ENCODE peak calls at places on chromosome 4, in nine cellular contexts. One of them, this sample, is unnamed.

GRCh38 chr4:126414741-126415140 is 1100.0 kb downstream of the FAT4 start:
- DNase-seq in pancreas: no peak
- DNase-seq in heart left ventricle: no peak
- DNase-seq in SK-N-SH: no peak
- DNase-seq in Panc1: no peak
- DNase-seq in colonic mucosa: no peak
- DNase-seq in psoas muscle: no peak
- DNase-seq in BE2C: no peak
- DNase-seq in GM23338: no peak
- DNase-seq in this sample: no peak

GRCh38 chr4:5198586-5198985 is 147.3 kb downstream of the STK32B start:
- DNase-seq in Panc1: no peak
- DNase-seq in BE2C: no peak
- DNase-seq in heart left ventricle: no peak
- DNase-seq in pancreas: no peak
- DNase-seq in colonic mucosa: no peak
- DNase-seq in SK-N-SH: no peak
- DNase-seq in GM23338: no peak
- DNase-seq in psoas muscle: no peak
- DNase-seq in this sample: no peak

GRCh38 chr4:90025248-90025647 is 101.9 kb upstream of the CCSER1 start:
- DNase-seq in BE2C: no peak
- DNase-seq in SK-N-SH: no peak
- DNase-seq in heart left ventricle: no peak
- DNase-seq in pancreas: no peak
- DNase-seq in psoas muscle: no peak
- DNase-seq in GM23338: peak; percentile 39
- DNase-seq in Panc1: no peak
- DNase-seq in colonic mucosa: no peak
- DNase-seq in this sample: no peak

GRCh38 chr4:18847276-18847890 is 825.8 kb upstream of the LCORL start:
- DNase-seq in heart left ventricle: no peak
- DNase-seq in pancreas: no peak
- DNase-seq in SK-N-SH: no peak
- DNase-seq in BE2C: no peak
- DNase-seq in psoas muscle: no peak
- DNase-seq in GM23338: no peak
- DNase-seq in colonic mucosa: no peak
- DNase-seq in Panc1: no peak
- DNase-seq in this sample: no peak

GRCh38 chr4:107058828-107059227 is 22.7 kb upstream of the DKK2 start:
- DNase-seq in heart left ventricle: no peak
- DNase-seq in pancreas: no peak
- DNase-seq in GM23338: no peak
- DNase-seq in BE2C: no peak
- DNase-seq in colonic mucosa: no peak
- DNase-seq in SK-N-SH: no peak
- DNase-seq in Panc1: no peak
- DNase-seq in psoas muscle: no peak
- DNase-seq in this sample: no peak

GRCh38 chr4:58042176-58042575 is 932.0 kb upstream of the IGFBP7 start:
- DNase-seq in SK-N-SH: no peak
- DNase-seq in Panc1: no peak
- DNase-seq in colonic mucosa: no peak
- DNase-seq in BE2C: no peak
- DNase-seq in GM23338: no peak
- DNase-seq in pancreas: no peak
- DNase-seq in heart left ventricle: no peak
- DNase-seq in psoas muscle: no peak
- DNase-seq in this sample: no peak

GRCh38 chr4:48905363-48906015 is 1.1 kb downstream of the OCIAD2 start:
- DNase-seq in SK-N-SH: peak; percentile 43
- DNase-seq in GM23338: peak; percentile 22
- DNase-seq in pancreas: no peak
- DNase-seq in colonic mucosa: peak; percentile 33
- DNase-seq in heart left ventricle: no peak
- DNase-seq in Panc1: no peak
- DNase-seq in BE2C: no peak
- DNase-seq in psoas muscle: no peak
- DNase-seq in this sample: no peak

GRCh38 chr4:40316333-40316781 is 18.8 kb upstream of the CHRNA9 start:
- DNase-seq in BE2C: no peak
- DNase-seq in SK-N-SH: no peak
- DNase-seq in GM23338: no peak
- DNase-seq in Panc1: no peak
- DNase-seq in pancreas: no peak
- DNase-seq in colonic mucosa: no peak
- DNase-seq in heart left ventricle: no peak
- DNase-seq in psoas muscle: no peak
- DNase-seq in this sample: no peak

GRCh38 chr4:165308174-165308573 is 19.3 kb upstream of the MSMO1 start:
- DNase-seq in Panc1: no peak
- DNase-seq in psoas muscle: no peak
- DNase-seq in SK-N-SH: no peak
- DNase-seq in colonic mucosa: no peak
- DNase-seq in pancreas: no peak
- DNase-seq in GM23338: no peak
- DNase-seq in BE2C: no peak
- DNase-seq in heart left ventricle: no peak
- DNase-seq in this sample: no peak

GRCh38 chr4:16199132-16199531 is 27.1 kb downstream of the TAPT1 start:
- DNase-seq in SK-N-SH: peak; percentile 34
- DNase-seq in GM23338: peak; percentile 49
- DNase-seq in psoas muscle: no peak
- DNase-seq in colonic mucosa: no peak
- DNase-seq in Panc1: no peak
- DNase-seq in heart left ventricle: no peak
- DNase-seq in BE2C: no peak
- DNase-seq in pancreas: no peak
- DNase-seq in this sample: no peak
- H3K27me3 ChIP-seq in SK-N-SH: no peaks in the 10 kb centered on the region
- H3K27me3 ChIP-seq in GM23338: no peaks in the 10 kb centered on the region
- H3K27me3 ChIP-seq in psoas muscle: no peaks in the 10 kb centered on the region
- H3K27me3 ChIP-seq in colonic mucosa: no peaks in the 10 kb centered on the region
- H3K27me3 ChIP-seq in Panc1: no peaks in the 10 kb centered on the region
- H3K27me3 ChIP-seq in heart left ventricle: no peaks in the 10 kb centered on the region
- H3K27me3 ChIP-seq in BE2C: no peaks in the 10 kb centered on the region
- H3K27me3 ChIP-seq in pancreas: no peaks in the 10 kb centered on the region
- H3K27me3 ChIP-seq in this sample: no peaks in the 10 kb centered on the region

DNA sequence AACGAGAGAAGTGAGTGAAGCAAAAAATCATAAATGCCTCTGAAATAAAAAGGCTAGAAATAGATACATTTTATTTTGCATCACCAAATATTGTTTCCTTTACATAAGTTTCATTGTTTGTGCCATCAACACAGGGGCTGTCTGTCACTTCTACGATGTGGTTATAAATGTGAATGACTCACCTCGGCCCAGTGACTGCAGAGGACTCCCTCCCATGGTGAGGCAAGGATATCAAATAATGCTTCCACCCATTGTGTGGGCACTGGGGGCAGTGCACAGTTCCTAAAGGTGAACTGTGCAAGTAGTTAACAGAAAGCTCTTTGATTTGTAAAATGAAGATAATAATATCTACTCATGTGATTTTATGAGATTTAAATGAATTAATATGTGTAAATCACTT is 230.3 kb upstream of the NEIL3 start:
- DNase-seq in GM23338: no peak
- DNase-seq in SK-N-SH: no peak
- DNase-seq in psoas muscle: no peak
- DNase-seq in Panc1: no peak
- DNase-seq in heart left ventricle: no peak
- DNase-seq in colonic mucosa: no peak
- DNase-seq in BE2C: no peak
- DNase-seq in pancreas: no peak
- DNase-seq in this sample: no peak
- TF ChIP-seq CTCF in GM23338: no peak
- TF ChIP-seq CTCF in SK-N-SH: no peak
- TF ChIP-seq CTCF in psoas muscle: no peak
- TF ChIP-seq CTCF in Panc1: no peak
- TF ChIP-seq CTCF in heart left ventricle: no peak
- TF ChIP-seq CTCF in colonic mucosa: no peak
- TF ChIP-seq CTCF in BE2C: no peak
- TF ChIP-seq CTCF in pancreas: no peak
- TF ChIP-seq CTCF in this sample: no peak

DNA sequence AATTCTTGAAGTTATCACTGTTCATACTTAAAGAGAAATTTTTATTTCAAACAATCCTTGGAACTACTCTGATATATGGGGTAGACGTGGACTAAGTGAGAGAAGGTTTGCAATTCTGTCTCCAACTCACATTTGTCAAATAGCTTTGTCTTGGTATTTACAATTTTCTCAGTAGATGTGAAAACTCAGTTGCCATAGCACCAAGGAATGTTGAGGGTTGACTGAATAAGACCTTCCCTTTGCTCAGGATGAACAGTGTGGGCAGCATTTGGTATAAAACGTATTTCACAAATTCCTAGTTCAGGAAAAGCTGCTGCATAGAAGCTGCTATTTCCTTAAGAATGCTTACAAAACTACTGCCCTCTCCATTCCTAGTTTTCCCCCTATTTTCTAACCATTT is 399.5 kb downstream of the NKX6-1 start:
- DNase-seq in GM23338: peak; percentile 72
- DNase-seq in SK-N-SH: no peak
- DNase-seq in psoas muscle: no peak
- DNase-seq in pancreas: no peak
- DNase-seq in heart left ventricle: no peak
- DNase-seq in Panc1: no peak
- DNase-seq in BE2C: no peak
- DNase-seq in colonic mucosa: no peak
- DNase-seq in this sample: no peak
- H3K4me1 ChIP-seq in GM23338: peaks cover 17% of the 10 kb centered on the region
- H3K4me1 ChIP-seq in SK-N-SH: no peaks in the 10 kb centered on the region
- H3K4me1 ChIP-seq in psoas muscle: no peaks in the 10 kb centered on the region
- H3K4me1 ChIP-seq in pancreas: no peaks in the 10 kb centered on the region
- H3K4me1 ChIP-seq in heart left ventricle: no peaks in the 10 kb centered on the region
- H3K4me1 ChIP-seq in Panc1: no peaks in the 10 kb centered on the region
- H3K4me1 ChIP-seq in BE2C: no peaks in the 10 kb centered on the region
- H3K4me1 ChIP-seq in colonic mucosa: no peaks in the 10 kb centered on the region
- H3K4me1 ChIP-seq in this sample: no peaks in the 10 kb centered on the region

GRCh38 chr4:1406946-1407656 is 859 bp upstream of the NKX1-1 start:
- DNase-seq in GM23338: peak; percentile 34
- DNase-seq in psoas muscle: no peak
- DNase-seq in BE2C: no peak
- DNase-seq in heart left ventricle: no peak
- DNase-seq in pancreas: no peak
- DNase-seq in colonic mucosa: peak; percentile 14
- DNase-seq in Panc1: no peak
- DNase-seq in SK-N-SH: peak; percentile 42
- DNase-seq in this sample: no peak

GRCh38 chr4:1404573-1405248 is 1.5 kb downstream of the NKX1-1 start:
- DNase-seq in colonic mucosa: peak; percentile 12
- DNase-seq in SK-N-SH: peak; percentile 56
- DNase-seq in heart left ventricle: no peak
- DNase-seq in GM23338: peak; percentile 58
- DNase-seq in psoas muscle: no peak
- DNase-seq in BE2C: no peak
- DNase-seq in pancreas: no peak
- DNase-seq in Panc1: no peak
- DNase-seq in this sample: no peak

GRCh38 chr4:1405249-1405635 is 1.0 kb downstream of the NKX1-1 start:
- DNase-seq in Panc1: no peak
- DNase-seq in psoas muscle: no peak
- DNase-seq in BE2C: no peak
- DNase-seq in heart left ventricle: no peak
- DNase-seq in GM23338: no peak
- DNase-seq in SK-N-SH: no peak
- DNase-seq in colonic mucosa: no peak
- DNase-seq in pancreas: no peak
- DNase-seq in this sample: no peak

GRCh38 chr4:1406416-1406945 is at the start of gene NKX1-1:
- DNase-seq in GM23338: peak; percentile 58
- DNase-seq in pancreas: no peak
- DNase-seq in BE2C: no peak
- DNase-seq in colonic mucosa: no peak
- DNase-seq in SK-N-SH: no peak
- DNase-seq in Panc1: no peak
- DNase-seq in heart left ventricle: no peak
- DNase-seq in psoas muscle: no peak
- DNase-seq in this sample: no peak

DNA sequence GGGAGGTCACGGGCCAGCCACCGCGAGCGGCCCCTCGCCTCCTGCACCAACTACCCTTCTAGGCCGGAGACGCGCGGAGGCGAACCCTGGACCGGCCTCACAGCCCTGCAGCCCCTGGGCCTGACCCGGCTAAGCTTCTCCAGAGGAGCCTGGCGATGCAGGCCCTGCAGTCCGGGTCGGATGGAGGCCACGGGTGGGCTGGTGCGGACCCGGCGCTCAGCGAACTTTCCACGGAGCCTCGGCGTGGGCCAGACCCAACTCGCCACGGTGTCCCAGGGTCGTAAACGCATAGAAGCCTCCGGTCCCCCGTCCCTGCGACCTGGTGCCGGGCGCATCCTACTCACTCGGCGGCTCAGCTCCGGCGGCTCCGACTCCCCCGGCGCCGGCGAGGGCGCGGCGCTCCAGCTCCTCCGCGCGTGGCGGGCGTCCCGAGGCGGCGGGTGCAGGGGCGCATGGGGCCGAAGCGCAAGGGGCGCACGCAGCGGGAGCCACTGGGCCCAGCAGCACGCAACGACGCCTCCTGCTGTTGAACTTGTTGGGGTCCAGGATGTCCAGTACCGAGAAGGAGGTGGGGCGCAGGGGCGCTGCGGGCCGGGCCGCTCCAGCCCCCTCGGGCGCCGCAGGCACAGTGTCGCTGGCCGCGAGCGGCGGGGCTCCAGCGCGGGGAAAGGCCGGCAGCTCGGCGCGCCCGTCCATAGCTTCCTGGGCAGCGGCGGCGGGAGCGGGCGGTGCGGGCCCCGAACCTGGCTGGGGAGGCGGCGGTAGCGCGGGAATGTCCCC is 416 bp downstream of the NKX1-1 start:
- DNase-seq in BE2C: no peak
- DNase-seq in GM23338: peak; percentile 65
- DNase-seq in Panc1: no peak
- DNase-seq in psoas muscle: no peak
- DNase-seq in SK-N-SH: peak; percentile 58
- DNase-seq in colonic mucosa: peak; percentile 14
- DNase-seq in heart left ventricle: no peak
- DNase-seq in pancreas: no peak
- DNase-seq in this sample: no peak
- H3K27me3 ChIP-seq in BE2C: peaks cover 96% of the 10 kb centered on the region
- H3K27me3 ChIP-seq in GM23338: peaks cover 98% of the 10 kb centered on the region
- H3K27me3 ChIP-seq in Panc1: no peaks in the 10 kb centered on the region
- H3K27me3 ChIP-seq in psoas muscle: peaks cover 97% of the 10 kb centered on the region
- H3K27me3 ChIP-seq in SK-N-SH: peaks cover 71% of the 10 kb centered on the region
- H3K27me3 ChIP-seq in colonic mucosa: peaks cover 91% of the 10 kb centered on the region
- H3K27me3 ChIP-seq in heart left ventricle: peaks cover 78% of the 10 kb centered on the region
- H3K27me3 ChIP-seq in pancreas: peaks cover 10% of the 10 kb centered on the region
- H3K27me3 ChIP-seq in this sample: peaks cover 39% of the 10 kb centered on the region

DNA sequence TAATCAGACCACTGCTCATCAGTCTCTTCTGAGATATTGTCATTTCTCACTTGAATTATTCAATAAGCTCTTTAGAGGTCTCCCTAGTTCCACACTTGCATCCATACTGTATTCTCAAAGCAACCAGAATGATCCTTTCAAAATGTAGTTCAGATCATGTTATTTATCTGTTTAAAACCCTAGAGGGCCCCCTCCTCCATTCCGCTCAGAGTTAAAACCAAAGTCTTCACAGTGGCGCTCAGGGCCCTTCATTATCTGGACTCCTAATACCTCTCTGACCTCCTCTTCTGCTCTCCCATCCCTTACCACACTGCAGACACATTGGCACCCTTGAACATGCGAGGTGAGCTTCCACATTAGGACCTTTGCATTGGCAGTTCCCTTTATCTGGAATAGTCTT is 32.7 kb upstream of the HPGDS start:
- DNase-seq in colonic mucosa: no peak
- DNase-seq in GM23338: peak; percentile 58
- DNase-seq in BE2C: no peak
- DNase-seq in pancreas: no peak
- DNase-seq in psoas muscle: no peak
- DNase-seq in SK-N-SH: no peak
- DNase-seq in Panc1: no peak
- DNase-seq in heart left ventricle: no peak
- DNase-seq in this sample: no peak
- TF ChIP-seq CTCF in colonic mucosa: no peak
- TF ChIP-seq CTCF in GM23338: peak; percentile 43
- TF ChIP-seq CTCF in BE2C: no peak
- TF ChIP-seq CTCF in pancreas: no peak
- TF ChIP-seq CTCF in psoas muscle: no peak
- TF ChIP-seq CTCF in SK-N-SH: no peak
- TF ChIP-seq CTCF in Panc1: no peak
- TF ChIP-seq CTCF in heart left ventricle: peak; percentile 22
- TF ChIP-seq CTCF in this sample: no peak

This sample was measured in lung.